ENCODE peak calls at places on chromosome 16, in eight cellular contexts. One of them, this sample, is unnamed. For H3K4me1, the result is how much of the 10 kb centered on the place peaks cover.

GRCh38 chr16:64455275-64455674 is 666.6 kb downstream of the CDH11 start:
- DNase-seq in adrenal gland: no peak
- DNase-seq in neuronal stem cell: no peak
- DNase-seq in astrocyte: peak
- DNase-seq in Peyer's patch: no peak
- DNase-seq in aorta: no peak
- DNase-seq in fibroblast of lung: peak
- DNase-seq in upper lobe of right lung: no peak
- DNase-seq in this sample: no peak

GRCh38 chr16:83549836-83550569 is 257.8 kb upstream of the HSBP1 start:
- DNase-seq in neuronal stem cell: no peak
- DNase-seq in astrocyte: no peak
- DNase-seq in aorta: no peak
- DNase-seq in adrenal gland: no peak
- DNase-seq in upper lobe of right lung: no peak
- DNase-seq in Peyer's patch: no peak
- DNase-seq in fibroblast of lung: no peak
- DNase-seq in this sample: no peak

GRCh38 chr16:69311533-69312388 is 611 bp downstream of the VPS4A start:
- DNase-seq in astrocyte: no peak
- DNase-seq in neuronal stem cell: peak
- DNase-seq in Peyer's patch: peak
- DNase-seq in fibroblast of lung: peak
- DNase-seq in upper lobe of right lung: peak
- DNase-seq in adrenal gland: peak
- DNase-seq in aorta: no peak
- DNase-seq in this sample: peak

GRCh38 chr16:19607610-19608280 is 52.2 kb downstream of the VPS35L start:
- DNase-seq in upper lobe of right lung: no peak
- DNase-seq in adrenal gland: no peak
- DNase-seq in aorta: no peak
- DNase-seq in fibroblast of lung: no peak
- DNase-seq in astrocyte: peak
- DNase-seq in Peyer's patch: no peak
- DNase-seq in neuronal stem cell: no peak
- DNase-seq in this sample: no peak

GRCh38 chr16:27364493-27365141 is 37.4 kb upstream of the IL21R start:
- DNase-seq in fibroblast of lung: no peak
- DNase-seq in astrocyte: no peak
- DNase-seq in aorta: no peak
- DNase-seq in neuronal stem cell: no peak
- DNase-seq in adrenal gland: no peak
- DNase-seq in Peyer's patch: no peak
- DNase-seq in upper lobe of right lung: peak
- DNase-seq in this sample: no peak

GRCh38 chr16:82034981-82035612 is at the start of gene HSD17B2:
- DNase-seq in Peyer's patch: no peak
- DNase-seq in upper lobe of right lung: no peak
- DNase-seq in fibroblast of lung: no peak
- DNase-seq in aorta: no peak
- DNase-seq in adrenal gland: no peak
- DNase-seq in astrocyte: peak
- DNase-seq in neuronal stem cell: no peak
- DNase-seq in this sample: no peak

GRCh38 chr16:84643180-84643583 is 5.1 kb upstream of the KLHL36 start:
- DNase-seq in adrenal gland: peak
- DNase-seq in fibroblast of lung: peak
- DNase-seq in astrocyte: peak
- DNase-seq in neuronal stem cell: no peak
- DNase-seq in aorta: peak
- DNase-seq in upper lobe of right lung: peak
- DNase-seq in Peyer's patch: no peak
- DNase-seq in this sample: peak

GRCh38 chr16:85309656-85310587 is 197.7 kb upstream of the CIBAR2 start:
- DNase-seq in upper lobe of right lung: peak
- DNase-seq in adrenal gland: peak
- DNase-seq in neuronal stem cell: no peak
- DNase-seq in fibroblast of lung: no peak
- DNase-seq in Peyer's patch: peak
- DNase-seq in astrocyte: no peak
- DNase-seq in aorta: peak
- DNase-seq in this sample: no peak

GRCh38 chr16:8355714-8356113 is 234.6 kb downstream of the TMEM114 start:
- DNase-seq in astrocyte: no peak
- DNase-seq in Peyer's patch: no peak
- DNase-seq in aorta: no peak
- DNase-seq in fibroblast of lung: no peak
- DNase-seq in neuronal stem cell: no peak
- DNase-seq in upper lobe of right lung: no peak
- DNase-seq in adrenal gland: no peak
- DNase-seq in this sample: no peak

GRCh38 chr16:9015489-9015888 is 51.8 kb upstream of the USP7 start:
- DNase-seq in astrocyte: no peak
- DNase-seq in upper lobe of right lung: no peak
- DNase-seq in neuronal stem cell: no peak
- DNase-seq in aorta: no peak
- DNase-seq in adrenal gland: no peak
- DNase-seq in Peyer's patch: no peak
- DNase-seq in fibroblast of lung: no peak
- DNase-seq in this sample: no peak

GRCh38 chr16:80092686-80093085 is 448.1 kb upstream of the DYNLRB2 start:
- DNase-seq in neuronal stem cell: no peak
- DNase-seq in upper lobe of right lung: no peak
- DNase-seq in fibroblast of lung: no peak
- DNase-seq in Peyer's patch: no peak
- DNase-seq in aorta: no peak
- DNase-seq in adrenal gland: no peak
- DNase-seq in astrocyte: peak
- DNase-seq in this sample: no peak

GRCh38 chr16:56257260-56257659 is 66.0 kb downstream of the GNAO1 start:
- DNase-seq in adrenal gland: no peak
- DNase-seq in fibroblast of lung: peak
- DNase-seq in upper lobe of right lung: no peak
- DNase-seq in Peyer's patch: no peak
- DNase-seq in neuronal stem cell: no peak
- DNase-seq in astrocyte: no peak
- DNase-seq in aorta: peak
- DNase-seq in this sample: peak

GRCh38 chr16:86219655-86220445 is 290.5 kb upstream of the FOXF1 start:
- DNase-seq in fibroblast of lung: peak
- DNase-seq in aorta: no peak
- DNase-seq in adrenal gland: no peak
- DNase-seq in neuronal stem cell: no peak
- DNase-seq in upper lobe of right lung: no peak
- DNase-seq in Peyer's patch: no peak
- DNase-seq in astrocyte: no peak
- DNase-seq in this sample: no peak

GRCh38 chr16:29116980-29117379 is 132.1 kb downstream of the LAT start:
- DNase-seq in fibroblast of lung: no peak
- DNase-seq in aorta: no peak
- DNase-seq in astrocyte: no peak
- DNase-seq in adrenal gland: no peak
- DNase-seq in upper lobe of right lung: no peak
- DNase-seq in neuronal stem cell: no peak
- DNase-seq in Peyer's patch: no peak
- DNase-seq in this sample: no peak

GRCh38 chr16:66603537-66604375 is 748 bp upstream of the CMTM3 start:
- DNase-seq in upper lobe of right lung: peak
- DNase-seq in astrocyte: peak
- DNase-seq in neuronal stem cell: peak
- DNase-seq in Peyer's patch: peak
- DNase-seq in aorta: peak
- DNase-seq in adrenal gland: peak
- DNase-seq in fibroblast of lung: peak
- DNase-seq in this sample: peak

GRCh38 chr16:54143934-54144333 is 142.7 kb downstream of the IRX3 start:
- DNase-seq in upper lobe of right lung: no peak
- DNase-seq in fibroblast of lung: no peak
- DNase-seq in neuronal stem cell: no peak
- DNase-seq in adrenal gland: no peak
- DNase-seq in astrocyte: no peak
- DNase-seq in aorta: no peak
- DNase-seq in Peyer's patch: no peak
- DNase-seq in this sample: no peak

GRCh38 chr16:53948734-53949430 is 244.9 kb downstream of the FTO start:
- DNase-seq in astrocyte: no peak
- DNase-seq in adrenal gland: no peak
- DNase-seq in aorta: no peak
- DNase-seq in upper lobe of right lung: no peak
- DNase-seq in Peyer's patch: no peak
- DNase-seq in fibroblast of lung: no peak
- DNase-seq in neuronal stem cell: no peak
- DNase-seq in this sample: no peak

GRCh38 chr16:87383522-87384161 is at the start of gene FBXO31:
- DNase-seq in neuronal stem cell: peak
- DNase-seq in upper lobe of right lung: peak
- DNase-seq in astrocyte: peak
- DNase-seq in fibroblast of lung: peak
- DNase-seq in aorta: peak
- DNase-seq in adrenal gland: peak
- DNase-seq in Peyer's patch: peak
- DNase-seq in this sample: peak

GRCh38 chr16:87380875-87381274 is 2.7 kb downstream of the FBXO31 start:
- DNase-seq in adrenal gland: no peak
- DNase-seq in neuronal stem cell: no peak
- DNase-seq in aorta: no peak
- DNase-seq in Peyer's patch: no peak
- DNase-seq in upper lobe of right lung: no peak
- DNase-seq in fibroblast of lung: peak
- DNase-seq in astrocyte: no peak
- DNase-seq in this sample: no peak

GRCh38 chr16:87387942-87388817 is 4.0 kb upstream of the MAP1LC3B start:
- DNase-seq in Peyer's patch: peak
- DNase-seq in adrenal gland: peak
- DNase-seq in fibroblast of lung: peak
- DNase-seq in astrocyte: peak
- DNase-seq in upper lobe of right lung: peak
- DNase-seq in aorta: peak
- DNase-seq in neuronal stem cell: peak
- DNase-seq in this sample: peak

GRCh38 chr16:87382023-87382785 is 1.4 kb downstream of the FBXO31 start:
- DNase-seq in astrocyte: no peak
- DNase-seq in aorta: no peak
- DNase-seq in fibroblast of lung: no peak
- DNase-seq in neuronal stem cell: no peak
- DNase-seq in upper lobe of right lung: no peak
- DNase-seq in adrenal gland: no peak
- DNase-seq in Peyer's patch: no peak
- DNase-seq in this sample: no peak

GRCh38 chr16:87384162-87384999 is 805 bp upstream of the FBXO31 start:
- DNase-seq in aorta: peak
- DNase-seq in Peyer's patch: no peak
- DNase-seq in astrocyte: no peak
- DNase-seq in neuronal stem cell: no peak
- DNase-seq in adrenal gland: peak
- DNase-seq in fibroblast of lung: no peak
- DNase-seq in upper lobe of right lung: peak
- DNase-seq in this sample: peak
- H3K4me1 ChIP-seq in aorta: under half
- H3K4me1 ChIP-seq in Peyer's patch: under half
- H3K4me1 ChIP-seq in astrocyte: under half
- H3K4me1 ChIP-seq in neuronal stem cell: under half
- H3K4me1 ChIP-seq in adrenal gland: half or more
- H3K4me1 ChIP-seq in fibroblast of lung: under half
- H3K4me1 ChIP-seq in upper lobe of right lung: under half
- H3K4me1 ChIP-seq in this sample: under half

DNA sequence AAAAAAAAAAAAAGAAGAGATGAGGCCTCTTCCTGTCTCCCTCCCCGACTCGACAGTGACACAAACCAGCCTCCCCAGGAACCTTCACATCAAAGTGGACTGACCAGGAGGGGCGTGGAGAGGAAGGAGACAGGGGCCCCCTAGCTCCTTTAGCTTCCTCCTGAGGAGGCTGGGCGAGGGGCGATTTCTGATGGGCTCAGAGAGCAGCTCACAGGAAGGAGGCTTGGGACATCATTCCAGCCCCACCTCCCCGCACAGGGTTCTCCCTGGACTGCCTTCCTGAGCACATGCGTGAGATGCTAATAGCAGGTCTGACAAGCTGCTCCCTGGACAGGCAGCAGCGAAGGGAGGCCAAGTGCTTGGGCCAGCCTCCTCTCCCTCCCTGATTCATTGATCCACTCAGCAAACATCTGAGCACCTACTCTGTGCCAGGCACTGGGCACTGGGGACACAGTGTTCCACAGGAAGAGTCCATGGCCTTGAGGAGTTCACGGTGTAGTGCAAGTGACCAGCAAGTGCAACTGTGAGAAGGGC is 14.4 kb upstream of the DOK4 start:
- DNase-seq in Peyer's patch: no peak
- DNase-seq in neuronal stem cell: no peak
- DNase-seq in adrenal gland: peak
- DNase-seq in upper lobe of right lung: no peak
- DNase-seq in astrocyte: no peak
- DNase-seq in fibroblast of lung: no peak
- DNase-seq in aorta: no peak
- DNase-seq in this sample: peak
- H3K4me1 ChIP-seq in Peyer's patch: under half
- H3K4me1 ChIP-seq in neuronal stem cell: under half
- H3K4me1 ChIP-seq in adrenal gland: under half
- H3K4me1 ChIP-seq in upper lobe of right lung: under half
- H3K4me1 ChIP-seq in astrocyte: under half
- H3K4me1 ChIP-seq in fibroblast of lung: under half
- H3K4me1 ChIP-seq in aorta: under half
- H3K4me1 ChIP-seq in this sample: half or more

DNA sequence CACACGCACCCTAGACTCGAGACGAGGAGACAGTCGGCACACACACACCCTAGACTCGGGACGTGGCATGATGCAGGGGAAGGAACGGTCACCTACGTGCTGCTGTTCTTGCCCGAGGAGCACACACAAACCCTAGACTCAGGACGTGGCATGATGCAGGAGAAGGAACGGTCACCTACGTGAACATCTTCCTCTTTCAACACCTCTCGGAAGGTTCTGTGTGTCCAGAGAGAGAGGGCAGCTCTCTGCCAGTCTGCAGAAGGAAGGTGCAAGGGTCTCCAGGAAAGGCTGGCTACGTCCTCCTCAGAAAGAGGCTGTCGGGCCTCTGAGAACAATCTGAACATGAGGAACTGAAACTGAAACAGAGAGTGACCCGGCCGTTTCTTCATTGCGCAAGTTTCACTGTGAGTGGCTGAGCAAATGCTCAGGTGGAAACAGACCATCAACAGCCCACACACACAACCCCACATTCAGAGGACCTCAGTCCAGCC is 43.4 kb downstream of the ZNF276 start:
- DNase-seq in Peyer's patch: peak
- DNase-seq in astrocyte: no peak
- DNase-seq in fibroblast of lung: no peak
- DNase-seq in neuronal stem cell: no peak
- DNase-seq in adrenal gland: peak
- DNase-seq in aorta: peak
- DNase-seq in upper lobe of right lung: peak
- DNase-seq in this sample: no peak
- H3K4me1 ChIP-seq in Peyer's patch: under half
- H3K4me1 ChIP-seq in astrocyte: under half
- H3K4me1 ChIP-seq in fibroblast of lung: under half
- H3K4me1 ChIP-seq in neuronal stem cell: under half
- H3K4me1 ChIP-seq in adrenal gland: under half
- H3K4me1 ChIP-seq in aorta: under half
- H3K4me1 ChIP-seq in upper lobe of right lung: under half
- H3K4me1 ChIP-seq in this sample: under half

GRCh38 chr16:61595605-61596004 is 440.6 kb downstream of the CDH8 start:
- DNase-seq in neuronal stem cell: no peak
- DNase-seq in astrocyte: no peak
- DNase-seq in adrenal gland: no peak
- DNase-seq in aorta: no peak
- DNase-seq in fibroblast of lung: no peak
- DNase-seq in Peyer's patch: no peak
- DNase-seq in upper lobe of right lung: no peak
- DNase-seq in this sample: no peak

GRCh38 chr16:61596648-61597047 is 439.6 kb downstream of the CDH8 start:
- DNase-seq in upper lobe of right lung: no peak
- DNase-seq in adrenal gland: no peak
- DNase-seq in neuronal stem cell: no peak
- DNase-seq in astrocyte: no peak
- DNase-seq in fibroblast of lung: no peak
- DNase-seq in Peyer's patch: no peak
- DNase-seq in aorta: no peak
- DNase-seq in this sample: no peak
- H3K4me1 ChIP-seq in upper lobe of right lung: under half
- H3K4me1 ChIP-seq in adrenal gland: under half
- H3K4me1 ChIP-seq in neuronal stem cell: under half
- H3K4me1 ChIP-seq in astrocyte: under half
- H3K4me1 ChIP-seq in fibroblast of lung: under half
- H3K4me1 ChIP-seq in Peyer's patch: under half
- H3K4me1 ChIP-seq in aorta: under half
- H3K4me1 ChIP-seq in this sample: under half